ENCODE peak calls at places on chromosomes 1 and 21, in seven cellular contexts. R, D, X, O, J, H and Q are unnamed samples.

GRCh38 chr1:38614861-38615260 is 244.7 kb downstream of the RRAGC start:
- DNase-seq in R (no peak), D (no peak), X (no peak), O (no peak), J (no peak), H (no peak), Q (no peak)

GRCh38 chr1:43414634-43415223 is 25.0 kb downstream of the SZT2 start:
- DNase-seq in R (peak; percentile 70), D (peak; percentile 26), X (peak; percentile 51), O (peak; percentile 71), J (no peak), H (no peak), Q (no peak)

GRCh38 chr1:24047101-24047459 is 64.9 kb downstream of the MYOM3 start:
- DNase-seq in R (peak; percentile 85), D (no peak), X (no peak), O (peak; percentile 42), J (peak; percentile 28), H (no peak), Q (peak; percentile 64)

GRCh38 chr1:40075251-40075650 is 21.8 kb downstream of the PPT1 start:
- DNase-seq in R (no peak), D (no peak), X (no peak), O (no peak), J (no peak), H (no peak), Q (no peak)

GRCh38 chr1:71623888-71624287 is 543.1 kb upstream of the ZRANB2 start:
- DNase-seq in R (no peak), D (no peak), X (no peak), O (no peak), J (no peak), H (no peak), Q (no peak)

GRCh38 chr1:227893696-227894305 is 53.9 kb downstream of the WNT9A start:
- DNase-seq in R (peak; percentile 33), D (peak; percentile 4), X (peak; percentile 2), O (no peak), J (no peak), H (no peak), Q (peak; percentile 37)

GRCh38 chr1:207004931-207005830 is 27.4 kb downstream of the C1orf116 start:
- DNase-seq in R (no peak), D (no peak), X (no peak), O (peak; percentile 78), J (no peak), H (peak; percentile 59), Q (peak; percentile 40)

GRCh38 chr1:221454096-221454495 is 287.8 kb downstream of the DUSP10 start:
- DNase-seq in R (no peak), D (no peak), X (no peak), O (no peak), J (no peak), H (no peak), Q (no peak)

GRCh38 chr1:243708210-243708609 is 141.8 kb downstream of the AKT3 start:
- DNase-seq in R (no peak), D (no peak), X (no peak), O (no peak), J (no peak), H (no peak), Q (no peak)

GRCh38 chr1:41802532-41803501 is 115.9 kb downstream of the HIVEP3 start:
- DNase-seq in R (no peak), D (peak; percentile 49), X (peak; percentile 72), O (no peak), J (no peak), H (peak; percentile 54), Q (peak; percentile 66)

GRCh38 chr1:47533176-47534039 is 95.6 kb downstream of the FOXD2 start:
- DNase-seq in R (peak; percentile 88), D (peak; percentile 67), X (peak; percentile 25), O (no peak), J (no peak), H (no peak), Q (peak; percentile 84)

GRCh38 chr1:239253032-239253431 is 133.3 kb upstream of the CHRM3 start:
- DNase-seq in R (no peak), D (no peak), X (no peak), O (no peak), J (no peak), H (no peak), Q (no peak)

GRCh38 chr1:218364028-218364710 is 19.0 kb downstream of the TGFB2 start:
- DNase-seq in R (no peak), D (no peak), X (no peak), O (no peak), J (no peak), H (no peak), Q (no peak)
- H3K27ac ChIP-seq in R (peak overlapping the region; percentile 44), D (peak overlapping the region; percentile 71), X (peak overlapping the region; percentile 8), O (no peak overlapping the region), J (peak overlapping the region; percentile 75), H (no peak overlapping the region), Q (no peak overlapping the region)

GRCh38 chr1:156478250-156478627 is 22.3 kb downstream of the MEF2D start:
- DNase-seq in R (no peak), D (no peak), X (no peak), O (no peak), J (no peak), H (no peak), Q (peak; percentile 55)

GRCh38 chr1:156477526-156478249 is 22.9 kb downstream of the MEF2D start:
- DNase-seq in R (no peak), D (no peak), X (no peak), O (no peak), J (no peak), H (no peak), Q (peak; percentile 43)

GRCh38 chr1:156480411-156481192 is 20.0 kb downstream of the MEF2D start:
- DNase-seq in R (peak; percentile 89), D (no peak), X (no peak), O (no peak), J (no peak), H (no peak), Q (peak; percentile 83)

GRCh38 chr1:156480015-156480368 is 20.6 kb downstream of the MEF2D start:
- DNase-seq in R (no peak), D (no peak), X (no peak), O (no peak), J (no peak), H (no peak), Q (no peak)

GRCh38 chr1:156479093-156480014 is 21.2 kb downstream of the MEF2D start:
- DNase-seq in R (no peak), D (no peak), X (no peak), O (no peak), J (no peak), H (no peak), Q (no peak)
- H3K27ac ChIP-seq in R (no peak overlapping the region), D (peak overlapping the region; percentile 87), X (peak overlapping the region; percentile 81), O (no peak overlapping the region), J (peak overlapping the region; percentile 77), H (no peak overlapping the region), Q (peak overlapping the region; percentile 26)

GRCh38 chr1:210236840-210237409 is 4.3 kb downstream of the SERTAD4 start:
- DNase-seq in R (no peak), D (peak; percentile 57), X (peak; percentile 65), O (no peak), J (no peak), H (no peak), Q (peak; percentile 91)
- H3K27ac ChIP-seq in R (peak overlapping the region; percentile 49), D (peak overlapping the region; percentile 77), X (peak overlapping the region; percentile 49), O (peak overlapping the region; percentile 25), J (peak overlapping the region; percentile 85), H (no peak overlapping the region), Q (peak overlapping the region; percentile 74)

GRCh38 chr1:13733705-13734104 is 33.7 kb downstream of the PRDM2 start:
- DNase-seq in R (no peak), D (no peak), X (no peak), O (no peak), J (no peak), H (no peak), Q (no peak)
- H3K27ac ChIP-seq in R (no peak overlapping the region), D (no peak overlapping the region), X (no peak overlapping the region), O (no peak overlapping the region), J (peak overlapping the region; percentile 54), H (no peak overlapping the region), Q (no peak overlapping the region)

GRCh38 chr21:29148535-29148934 is 18.1 kb downstream of the MAP3K7CL start:
- DNase-seq in R (no peak), D (no peak), X (peak; percentile 47), O (no peak), J (no peak), H (no peak), Q (peak; percentile 75)

GRCh38 chr21:29144736-29145353 is 14.4 kb downstream of the MAP3K7CL start:
- DNase-seq in R (no peak), D (no peak), X (no peak), O (no peak), J (no peak), H (no peak), Q (no peak)

GRCh38 chr21:29146726-29147125 is 16.3 kb downstream of the MAP3K7CL start:
- DNase-seq in R (no peak), D (no peak), X (no peak), O (no peak), J (no peak), H (no peak), Q (no peak)

GRCh38 chr21:29145837-29146453 is 15.5 kb downstream of the MAP3K7CL start:
- DNase-seq in R (no peak), D (no peak), X (peak; percentile 68), O (no peak), J (no peak), H (no peak), Q (no peak)

DNA sequence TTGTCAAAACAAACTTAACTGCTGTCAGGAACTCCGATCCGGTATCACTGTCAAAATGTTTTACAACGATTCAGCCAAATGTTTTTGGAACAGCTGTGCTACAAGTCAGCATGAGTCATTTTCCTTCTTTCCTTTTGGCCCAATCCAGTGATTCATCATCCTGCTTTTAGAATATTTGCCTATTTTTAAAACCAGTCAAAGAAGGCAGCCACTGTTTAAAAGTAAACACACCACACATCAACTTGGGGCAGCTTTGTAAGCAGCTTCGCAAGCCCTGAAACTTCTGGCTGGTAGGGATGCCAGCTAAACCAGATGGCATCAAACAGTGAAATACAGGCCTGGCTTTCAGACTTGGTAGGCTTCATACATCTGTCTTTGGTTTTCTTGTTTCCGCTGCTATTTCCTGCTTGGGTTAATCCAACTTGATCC is 14.9 kb downstream of the MAP3K7CL start:
- DNase-seq in R (no peak), D (no peak), X (peak; percentile 55), O (no peak), J (peak; percentile 29), H (no peak), Q (no peak)
- H3K27ac ChIP-seq in R (peak overlapping the region; percentile 69), D (peak overlapping the region; percentile 71), X (peak overlapping the region; percentile 48), O (peak overlapping the region; percentile 30), J (peak overlapping the region; percentile 87), H (no peak overlapping the region), Q (peak overlapping the region; percentile 85)

GRCh38 chr21:28257276-28257675 is 735.4 kb downstream of the LTN1 start:
- DNase-seq in R (no peak), D (no peak), X (no peak), O (no peak), J (no peak), H (no peak), Q (no peak)
- H3K27ac ChIP-seq in R (no peak overlapping the region), D (no peak overlapping the region), X (no peak overlapping the region), O (no peak overlapping the region), J (no peak overlapping the region), H (peak overlapping the region; percentile 23), Q (no peak overlapping the region)

GRCh38 chr1:230105754-230106625 is 39.0 kb downstream of the GALNT2 start:
- DNase-seq in R (no peak), D (no peak), X (no peak), O (no peak), J (no peak), H (peak; percentile 54), Q (no peak)
- H3K27ac ChIP-seq in R (no peak overlapping the region), D (peak overlapping the region; percentile 88), X (peak overlapping the region; percentile 60), O (peak overlapping the region; percentile 62), J (peak overlapping the region; percentile 85), H (peak overlapping the region; percentile 78), Q (peak overlapping the region; percentile 65)

GRCh38 chr1:209430107-209430506 is 153.4 kb upstream of the CAMK1G start:
- DNase-seq in R (no peak), D (no peak), X (no peak), O (no peak), J (no peak), H (no peak), Q (no peak)
- H3K27ac ChIP-seq in R (no peak overlapping the region), D (no peak overlapping the region), X (peak overlapping the region; percentile 68), O (no peak overlapping the region), J (no peak overlapping the region), H (no peak overlapping the region), Q (no peak overlapping the region)